ENCODE peak calls at places on chromosomes 5 and 9, in nine cellular contexts. One of them, this sample, is unnamed.

GRCh38 chr9:132698989-132699388 is 28.7 kb downstream of the GTF3C4 start:
- DNase-seq in mesendoderm: no peak
- DNase-seq in NCI-H1092 treated with DMSO at 0.1 percent for 48 hours: no peak
- DNase-seq in cardiac fibroblast: no peak
- DNase-seq in CD8-positive, alpha-beta T cell: no peak
- DNase-seq in NT2/D1: no peak
- DNase-seq in stimulated activated CD4-positive, alpha-beta T cell treated with anti-CD3 and anti-CD28 coated beads, TNF-alpha, amount 100 ng/mL, for 4 hours: no peak
- DNase-seq in NCI-H526: no peak
- DNase-seq in natural killer cell: no peak
- DNase-seq in this sample: no peak

GRCh38 chr5:155019601-155020226 is 6.2 kb downstream of the KIF4B start:
- DNase-seq in NCI-H1092 treated with DMSO at 0.1 percent for 48 hours: no peak
- DNase-seq in NCI-H526: no peak
- DNase-seq in CD8-positive, alpha-beta T cell: no peak
- DNase-seq in stimulated activated CD4-positive, alpha-beta T cell treated with anti-CD3 and anti-CD28 coated beads, TNF-alpha, amount 100 ng/mL, for 4 hours: no peak
- DNase-seq in NT2/D1: no peak
- DNase-seq in cardiac fibroblast: no peak
- DNase-seq in natural killer cell: no peak
- DNase-seq in mesendoderm: no peak
- DNase-seq in this sample: no peak

GRCh38 chr5:72485366-72486052 is 21.7 kb downstream of the ZNF366 start:
- DNase-seq in natural killer cell: no peak
- DNase-seq in NCI-H526: no peak
- DNase-seq in stimulated activated CD4-positive, alpha-beta T cell treated with anti-CD3 and anti-CD28 coated beads, TNF-alpha, amount 100 ng/mL, for 4 hours: no peak
- DNase-seq in mesendoderm: no peak
- DNase-seq in cardiac fibroblast: no peak
- DNase-seq in NT2/D1: no peak
- DNase-seq in NCI-H1092 treated with DMSO at 0.1 percent for 48 hours: no peak
- DNase-seq in CD8-positive, alpha-beta T cell: no peak
- DNase-seq in this sample: peak

GRCh38 chr5:175718401-175719108 is 60.7 kb downstream of the HRH2 start:
- DNase-seq in mesendoderm: peak
- DNase-seq in CD8-positive, alpha-beta T cell: peak
- DNase-seq in NT2/D1: peak
- DNase-seq in natural killer cell: no peak
- DNase-seq in NCI-H526: no peak
- DNase-seq in cardiac fibroblast: peak
- DNase-seq in stimulated activated CD4-positive, alpha-beta T cell treated with anti-CD3 and anti-CD28 coated beads, TNF-alpha, amount 100 ng/mL, for 4 hours: peak
- DNase-seq in NCI-H1092 treated with DMSO at 0.1 percent for 48 hours: peak
- DNase-seq in this sample: peak

GRCh38 chr5:136058031-136058971 is 29.5 kb downstream of the TGFBI start:
- DNase-seq in cardiac fibroblast: peak
- DNase-seq in NCI-H1092 treated with DMSO at 0.1 percent for 48 hours: no peak
- DNase-seq in mesendoderm: peak
- DNase-seq in NT2/D1: no peak
- DNase-seq in NCI-H526: no peak
- DNase-seq in stimulated activated CD4-positive, alpha-beta T cell treated with anti-CD3 and anti-CD28 coated beads, TNF-alpha, amount 100 ng/mL, for 4 hours: no peak
- DNase-seq in CD8-positive, alpha-beta T cell: no peak
- DNase-seq in natural killer cell: no peak
- DNase-seq in this sample: peak

GRCh38 chr5:181120311-181120710 is 10.7 kb downstream of the OR2V1 start:
- DNase-seq in NCI-H1092 treated with DMSO at 0.1 percent for 48 hours: no peak
- DNase-seq in mesendoderm: no peak
- DNase-seq in cardiac fibroblast: peak
- DNase-seq in NT2/D1: no peak
- DNase-seq in NCI-H526: no peak
- DNase-seq in stimulated activated CD4-positive, alpha-beta T cell treated with anti-CD3 and anti-CD28 coated beads, TNF-alpha, amount 100 ng/mL, for 4 hours: no peak
- DNase-seq in CD8-positive, alpha-beta T cell: no peak
- DNase-seq in natural killer cell: no peak
- DNase-seq in this sample: peak

GRCh38 chr5:32027717-32028321 is 146.3 kb downstream of the GOLPH3 start:
- DNase-seq in mesendoderm: peak
- DNase-seq in NCI-H1092 treated with DMSO at 0.1 percent for 48 hours: no peak
- DNase-seq in NCI-H526: no peak
- DNase-seq in natural killer cell: no peak
- DNase-seq in NT2/D1: peak
- DNase-seq in cardiac fibroblast: peak
- DNase-seq in CD8-positive, alpha-beta T cell: no peak
- DNase-seq in stimulated activated CD4-positive, alpha-beta T cell treated with anti-CD3 and anti-CD28 coated beads, TNF-alpha, amount 100 ng/mL, for 4 hours: no peak
- DNase-seq in this sample: peak

GRCh38 chr5:40410231-40410861 is 269.4 kb upstream of the PTGER4 start:
- DNase-seq in natural killer cell: peak
- DNase-seq in CD8-positive, alpha-beta T cell: peak
- DNase-seq in stimulated activated CD4-positive, alpha-beta T cell treated with anti-CD3 and anti-CD28 coated beads, TNF-alpha, amount 100 ng/mL, for 4 hours: no peak
- DNase-seq in NCI-H1092 treated with DMSO at 0.1 percent for 48 hours: no peak
- DNase-seq in NT2/D1: no peak
- DNase-seq in mesendoderm: no peak
- DNase-seq in NCI-H526: no peak
- DNase-seq in cardiac fibroblast: peak
- DNase-seq in this sample: peak

GRCh38 chr9:19496321-19496720 is 87.5 kb downstream of the ACER2 start:
- DNase-seq in NCI-H1092 treated with DMSO at 0.1 percent for 48 hours: no peak
- DNase-seq in natural killer cell: no peak
- DNase-seq in NT2/D1: no peak
- DNase-seq in NCI-H526: no peak
- DNase-seq in stimulated activated CD4-positive, alpha-beta T cell treated with anti-CD3 and anti-CD28 coated beads, TNF-alpha, amount 100 ng/mL, for 4 hours: no peak
- DNase-seq in cardiac fibroblast: no peak
- DNase-seq in mesendoderm: no peak
- DNase-seq in CD8-positive, alpha-beta T cell: no peak
- DNase-seq in this sample: no peak

GRCh38 chr5:142872795-142873194 is 102.6 kb downstream of the ARHGAP26 start:
- DNase-seq in NCI-H526: no peak
- DNase-seq in mesendoderm: peak
- DNase-seq in stimulated activated CD4-positive, alpha-beta T cell treated with anti-CD3 and anti-CD28 coated beads, TNF-alpha, amount 100 ng/mL, for 4 hours: no peak
- DNase-seq in NCI-H1092 treated with DMSO at 0.1 percent for 48 hours: no peak
- DNase-seq in NT2/D1: no peak
- DNase-seq in cardiac fibroblast: peak
- DNase-seq in natural killer cell: no peak
- DNase-seq in CD8-positive, alpha-beta T cell: no peak
- DNase-seq in this sample: peak

GRCh38 chr5:33439905-33440481 is 772 bp upstream of the TARS1 start:
- DNase-seq in NT2/D1: no peak
- DNase-seq in mesendoderm: no peak
- DNase-seq in stimulated activated CD4-positive, alpha-beta T cell treated with anti-CD3 and anti-CD28 coated beads, TNF-alpha, amount 100 ng/mL, for 4 hours: no peak
- DNase-seq in NCI-H1092 treated with DMSO at 0.1 percent for 48 hours: peak
- DNase-seq in natural killer cell: no peak
- DNase-seq in CD8-positive, alpha-beta T cell: no peak
- DNase-seq in cardiac fibroblast: no peak
- DNase-seq in NCI-H526: no peak
- DNase-seq in this sample: no peak

GRCh38 chr5:80242849-80243248 is 13.0 kb downstream of the SERINC5 start:
- DNase-seq in cardiac fibroblast: no peak
- DNase-seq in stimulated activated CD4-positive, alpha-beta T cell treated with anti-CD3 and anti-CD28 coated beads, TNF-alpha, amount 100 ng/mL, for 4 hours: no peak
- DNase-seq in natural killer cell: no peak
- DNase-seq in mesendoderm: no peak
- DNase-seq in NCI-H1092 treated with DMSO at 0.1 percent for 48 hours: no peak
- DNase-seq in CD8-positive, alpha-beta T cell: no peak
- DNase-seq in NCI-H526: no peak
- DNase-seq in NT2/D1: no peak
- DNase-seq in this sample: no peak

GRCh38 chr5:55969956-55970355 is 24.8 kb downstream of the IL6ST start:
- DNase-seq in CD8-positive, alpha-beta T cell: no peak
- DNase-seq in NCI-H1092 treated with DMSO at 0.1 percent for 48 hours: no peak
- DNase-seq in mesendoderm: no peak
- DNase-seq in natural killer cell: no peak
- DNase-seq in stimulated activated CD4-positive, alpha-beta T cell treated with anti-CD3 and anti-CD28 coated beads, TNF-alpha, amount 100 ng/mL, for 4 hours: no peak
- DNase-seq in NCI-H526: no peak
- DNase-seq in cardiac fibroblast: peak
- DNase-seq in NT2/D1: no peak
- DNase-seq in this sample: no peak

GRCh38 chr9:9950813-9951212 is 662.0 kb downstream of the PTPRD start:
- DNase-seq in natural killer cell: no peak
- DNase-seq in NT2/D1: no peak
- DNase-seq in stimulated activated CD4-positive, alpha-beta T cell treated with anti-CD3 and anti-CD28 coated beads, TNF-alpha, amount 100 ng/mL, for 4 hours: no peak
- DNase-seq in mesendoderm: no peak
- DNase-seq in NCI-H1092 treated with DMSO at 0.1 percent for 48 hours: no peak
- DNase-seq in cardiac fibroblast: no peak
- DNase-seq in CD8-positive, alpha-beta T cell: no peak
- DNase-seq in NCI-H526: no peak
- DNase-seq in this sample: no peak

GRCh38 chr9:137136926-137137607 is 1.9 kb upstream of the GRIN1 start:
- DNase-seq in cardiac fibroblast: no peak
- DNase-seq in NCI-H1092 treated with DMSO at 0.1 percent for 48 hours: no peak
- DNase-seq in stimulated activated CD4-positive, alpha-beta T cell treated with anti-CD3 and anti-CD28 coated beads, TNF-alpha, amount 100 ng/mL, for 4 hours: no peak
- DNase-seq in mesendoderm: no peak
- DNase-seq in natural killer cell: no peak
- DNase-seq in NCI-H526: no peak
- DNase-seq in NT2/D1: no peak
- DNase-seq in CD8-positive, alpha-beta T cell: no peak
- DNase-seq in this sample: no peak

GRCh38 chr9:116706310-116707290 is 19.5 kb downstream of the TRIM32 start:
- DNase-seq in natural killer cell: no peak
- DNase-seq in cardiac fibroblast: no peak
- DNase-seq in NCI-H526: no peak
- DNase-seq in mesendoderm: no peak
- DNase-seq in CD8-positive, alpha-beta T cell: no peak
- DNase-seq in NCI-H1092 treated with DMSO at 0.1 percent for 48 hours: no peak
- DNase-seq in NT2/D1: no peak
- DNase-seq in stimulated activated CD4-positive, alpha-beta T cell treated with anti-CD3 and anti-CD28 coated beads, TNF-alpha, amount 100 ng/mL, for 4 hours: no peak
- DNase-seq in this sample: no peak

GRCh38 chr5:90111354-90112070 is 298.0 kb downstream of the CETN3 start:
- DNase-seq in mesendoderm: no peak
- DNase-seq in natural killer cell: no peak
- DNase-seq in cardiac fibroblast: peak
- DNase-seq in stimulated activated CD4-positive, alpha-beta T cell treated with anti-CD3 and anti-CD28 coated beads, TNF-alpha, amount 100 ng/mL, for 4 hours: no peak
- DNase-seq in NCI-H1092 treated with DMSO at 0.1 percent for 48 hours: no peak
- DNase-seq in NT2/D1: no peak
- DNase-seq in CD8-positive, alpha-beta T cell: no peak
- DNase-seq in NCI-H526: no peak
- DNase-seq in this sample: peak

GRCh38 chr5:157965040-157965439 is 106.1 kb upstream of the CLINT1 start:
- DNase-seq in CD8-positive, alpha-beta T cell: no peak
- DNase-seq in NCI-H1092 treated with DMSO at 0.1 percent for 48 hours: no peak
- DNase-seq in NCI-H526: no peak
- DNase-seq in NT2/D1: no peak
- DNase-seq in stimulated activated CD4-positive, alpha-beta T cell treated with anti-CD3 and anti-CD28 coated beads, TNF-alpha, amount 100 ng/mL, for 4 hours: no peak
- DNase-seq in mesendoderm: peak
- DNase-seq in cardiac fibroblast: no peak
- DNase-seq in natural killer cell: no peak
- DNase-seq in this sample: no peak

GRCh38 chr5:78637468-78637867 is 11.1 kb downstream of the LHFPL2 start:
- DNase-seq in CD8-positive, alpha-beta T cell: no peak
- DNase-seq in stimulated activated CD4-positive, alpha-beta T cell treated with anti-CD3 and anti-CD28 coated beads, TNF-alpha, amount 100 ng/mL, for 4 hours: no peak
- DNase-seq in natural killer cell: no peak
- DNase-seq in NT2/D1: no peak
- DNase-seq in mesendoderm: no peak
- DNase-seq in NCI-H526: no peak
- DNase-seq in NCI-H1092 treated with DMSO at 0.1 percent for 48 hours: no peak
- DNase-seq in cardiac fibroblast: no peak
- DNase-seq in this sample: no peak

GRCh38 chr9:78904686-78905085 is 607.8 kb downstream of the PSAT1 start:
- DNase-seq in natural killer cell: no peak
- DNase-seq in stimulated activated CD4-positive, alpha-beta T cell treated with anti-CD3 and anti-CD28 coated beads, TNF-alpha, amount 100 ng/mL, for 4 hours: no peak
- DNase-seq in NCI-H1092 treated with DMSO at 0.1 percent for 48 hours: no peak
- DNase-seq in cardiac fibroblast: no peak
- DNase-seq in NCI-H526: no peak
- DNase-seq in CD8-positive, alpha-beta T cell: no peak
- DNase-seq in mesendoderm: no peak
- DNase-seq in NT2/D1: no peak
- DNase-seq in this sample: no peak

GRCh38 chr5:57034517-57034916 is 82.6 kb upstream of the MIER3 start:
- DNase-seq in natural killer cell: no peak
- DNase-seq in cardiac fibroblast: no peak
- DNase-seq in NCI-H526: no peak
- DNase-seq in NT2/D1: no peak
- DNase-seq in stimulated activated CD4-positive, alpha-beta T cell treated with anti-CD3 and anti-CD28 coated beads, TNF-alpha, amount 100 ng/mL, for 4 hours: no peak
- DNase-seq in CD8-positive, alpha-beta T cell: no peak
- DNase-seq in NCI-H1092 treated with DMSO at 0.1 percent for 48 hours: no peak
- DNase-seq in mesendoderm: no peak
- DNase-seq in this sample: no peak

GRCh38 chr9:126675147-126675467 is 61.4 kb downstream of the LMX1B start:
- DNase-seq in NT2/D1: no peak
- DNase-seq in NCI-H526: no peak
- DNase-seq in cardiac fibroblast: no peak
- DNase-seq in stimulated activated CD4-positive, alpha-beta T cell treated with anti-CD3 and anti-CD28 coated beads, TNF-alpha, amount 100 ng/mL, for 4 hours: no peak
- DNase-seq in NCI-H1092 treated with DMSO at 0.1 percent for 48 hours: no peak
- DNase-seq in mesendoderm: no peak
- DNase-seq in natural killer cell: no peak
- DNase-seq in CD8-positive, alpha-beta T cell: no peak
- DNase-seq in this sample: no peak

This sample was measured in MCF 10A.